ENCODE peak calls at places on chromosomes 13 and 19, in nine cellular contexts. X is A549, H is transverse colon, B is K562, Y is stomach, V is tibial nerve, O is SK-N-SH, E is suprapubic skin, L is upper lobe of left lung. F is an unnamed sample.

GRCh38 chr13:35914662-35915061 is 216.5 kb downstream of the DCLK1 start:
- DNase-seq in L (no peak), V (no peak), Y (no peak), H (no peak), E (no peak), O (no peak), X (no peak), B (no peak), F (no peak)

GRCh38 chr19:45467456-45468158 is at the start of gene FOSB:
- DNase-seq in E (peak; percentile 99), O (peak; percentile 96), V (peak; percentile 95), H (peak; percentile 94), L (peak; percentile 98), Y (peak; percentile 97), X (peak; percentile 96), B (peak; percentile 94), F (peak; percentile 97)

GRCh38 chr19:56272448-56272847 is at the start of gene EDDM13:
- DNase-seq in B (no peak), E (no peak), H (no peak), V (no peak), O (peak; percentile 12), Y (no peak), X (no peak), L (no peak), F (no peak)

GRCh38 chr13:24648983-24649684 is 31.1 kb upstream of the ATP12A start:
- DNase-seq in V (no peak), Y (no peak), O (no peak), H (no peak), E (no peak), X (no peak), L (peak; percentile 43), B (no peak), F (no peak)

GRCh38 chr13:41568990-41569387 is 111.6 kb downstream of the RGCC start:
- DNase-seq in V (no peak), E (no peak), Y (no peak), H (no peak), X (no peak), B (no peak), O (no peak), L (no peak), F (no peak)

GRCh38 chr19:17081672-17082630 is 6.4 kb downstream of the MYO9B start:
- DNase-seq in E (no peak), L (peak; percentile 48), X (no peak), O (no peak), B (no peak), Y (no peak), H (no peak), V (no peak), F (no peak)

GRCh38 chr19:28876604-28877123 is 336.3 kb downstream of the UQCRFS1 start:
- DNase-seq in L (no peak), H (no peak), X (no peak), V (no peak), Y (no peak), O (no peak), B (no peak), E (no peak), F (no peak)

GRCh38 chr19:29495971-29496441 is 29.8 kb upstream of the VSTM2B start:
- DNase-seq in L (no peak), Y (no peak), O (no peak), B (no peak), V (no peak), H (no peak), E (no peak), X (no peak), F (no peak)

GRCh38 chr19:54415208-54415900 is at the start of gene TTYH1:
- DNase-seq in Y (no peak), E (no peak), L (peak; percentile 85), O (peak; percentile 88), X (no peak), H (no peak), V (no peak), B (peak; percentile 69), F (no peak)

GRCh38 chr13:109198585-109198984 is 569.2 kb downstream of the MYO16 start:
- DNase-seq in Y (no peak), B (no peak), E (no peak), O (no peak), X (no peak), V (no peak), H (no peak), L (no peak), F (no peak)

GRCh38 chr13:97125810-97126738 is 96.1 kb upstream of the MBNL2 start:
- DNase-seq in B (no peak), E (no peak), O (no peak), X (no peak), H (no peak), V (no peak), Y (no peak), L (peak; percentile 17), F (peak; percentile 55)

GRCh38 chr19:48926909-48927308 is 6.6 kb upstream of the DHDH start:
- DNase-seq in L (no peak), X (peak; percentile 65), H (peak; percentile 23), Y (peak; percentile 64), E (no peak), B (peak; percentile 62), O (no peak), V (no peak), F (no peak)

GRCh38 chr19:53670345-53670744 is 38.5 kb downstream of the DPRX start:
- DNase-seq in L (no peak), X (no peak), Y (no peak), B (no peak), V (no peak), O (no peak), H (no peak), E (no peak), F (no peak)

DNA sequence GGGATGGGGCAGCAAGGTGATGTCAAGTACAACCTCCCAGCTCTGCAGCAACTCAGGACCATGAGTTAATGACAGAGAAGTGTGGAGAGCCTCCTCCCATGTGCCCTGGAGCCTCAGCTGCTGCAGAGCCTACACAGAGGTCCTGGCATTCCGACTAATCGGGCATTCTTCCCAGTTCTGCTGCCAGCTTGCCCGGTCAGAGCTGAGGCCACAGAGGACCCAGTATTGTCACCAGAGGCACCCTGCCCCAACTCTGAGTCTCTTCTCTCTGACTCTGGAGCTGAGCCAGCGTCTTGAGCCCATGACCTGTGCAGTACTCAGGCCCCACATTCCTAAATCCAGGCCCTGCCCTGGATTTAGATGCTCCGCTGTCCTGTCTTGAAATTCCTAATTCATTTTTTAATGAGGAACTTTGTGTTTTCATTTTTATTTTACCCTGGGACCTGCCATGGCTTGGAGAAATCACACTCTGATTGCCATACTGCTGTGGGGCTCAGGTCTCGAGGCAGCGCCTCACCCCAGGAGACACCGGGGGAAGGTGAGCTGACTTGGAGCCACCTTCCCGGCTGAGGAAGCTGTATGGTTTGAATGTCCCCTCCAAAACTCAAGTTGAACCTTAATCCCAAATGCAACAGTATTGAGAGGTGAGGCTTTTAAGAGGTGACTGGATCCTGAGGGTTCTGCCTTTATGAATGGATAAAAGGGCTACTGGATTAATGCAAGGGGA is 144.9 kb upstream of the ZNF507 start:
- DNase-seq in L (no peak), E (no peak), X (no peak), O (no peak), Y (no peak), H (no peak), B (no peak), V (no peak), F (no peak)
- TF ChIP-seq EP300 in L (no peak), E (no peak), X (no peak), O (no peak), Y (no peak), H (no peak), B (no peak), V (no peak), F (no peak)

DNA sequence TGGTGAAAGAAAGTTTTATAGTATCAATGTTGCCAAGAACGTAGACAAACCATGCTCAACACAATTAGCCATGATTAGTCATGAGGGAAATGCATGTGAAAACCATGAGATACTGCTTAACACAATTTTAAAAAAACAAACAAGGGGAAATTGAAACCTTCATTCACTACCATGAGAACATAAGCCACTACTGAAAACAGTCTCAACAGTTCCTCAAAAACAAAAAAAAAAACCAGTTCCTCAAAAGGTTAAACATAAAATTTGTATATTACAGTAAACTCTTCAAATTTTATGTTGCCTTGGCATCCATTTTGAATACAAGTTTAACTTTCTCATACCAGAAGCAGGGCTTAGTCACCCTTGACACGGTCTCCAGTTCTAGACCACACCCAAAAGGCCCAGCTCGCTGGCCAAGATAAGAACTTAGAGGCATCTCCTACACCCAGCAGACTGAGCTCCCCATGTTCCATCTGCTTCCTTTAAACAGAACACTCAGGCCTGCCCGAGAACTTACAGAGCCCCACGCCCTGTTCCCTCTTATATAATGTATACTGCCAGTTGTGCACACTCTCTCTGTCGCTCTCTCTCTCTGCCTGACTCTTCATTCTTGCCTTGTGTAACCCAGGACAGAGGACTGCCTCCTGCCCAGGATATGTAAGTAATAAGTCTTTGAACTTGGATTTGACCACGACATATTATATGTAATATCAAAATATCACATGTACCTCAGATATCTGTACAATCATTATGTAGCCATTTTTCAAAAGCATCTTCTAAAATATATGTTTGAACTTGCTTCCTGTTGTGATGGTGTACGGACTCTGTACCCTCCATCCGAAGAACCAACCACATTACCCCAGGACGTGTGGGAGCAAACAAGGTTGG is 67.4 kb downstream of the STK24 start:
- DNase-seq in O (no peak), Y (peak; percentile 66), H (peak; percentile 76), X (peak; percentile 28), B (peak; percentile 89), L (no peak), V (no peak), E (no peak), F (no peak)
- H3K4me3 ChIP-seq in O (no peak overlapping the region), Y (no peak overlapping the region), H (no peak overlapping the region), X (no peak overlapping the region), B (peak overlapping the region; percentile 16), L (no peak overlapping the region), V (no peak overlapping the region), E (no peak overlapping the region), F (no peak overlapping the region)

GRCh38 chr19:20662421-20663105 is 1.2 kb upstream of the ZNF626 start:
- DNase-seq in H (no peak), V (no peak), Y (no peak), B (no peak), E (no peak), O (peak; percentile 3), X (no peak), L (peak; percentile 38), F (peak; percentile 55)

GRCh38 chr19:20664917-20665781 is 3.8 kb upstream of the ZNF626 start:
- DNase-seq in X (no peak), L (no peak), H (no peak), O (no peak), Y (no peak), V (no peak), B (no peak), E (no peak), F (peak; percentile 35)

GRCh38 chr19:20661150-20661819 is at the start of gene ZNF626:
- DNase-seq in O (peak; percentile 89), B (peak; percentile 91), H (peak; percentile 88), L (peak; percentile 84), V (peak; percentile 99), Y (peak; percentile 98), E (peak; percentile 98), X (no peak), F (peak; percentile 97)

GRCh38 chr19:20660473-20660872 is 898 bp downstream of the ZNF626 start:
- DNase-seq in Y (no peak), H (no peak), V (no peak), E (no peak), B (peak; percentile 11), O (peak; percentile 15), L (no peak), X (no peak), F (peak; percentile 15)
- TF ChIP-seq EP300 in Y (no peak), H (no peak), V (no peak), E (no peak), B (no peak), O (no peak), L (no peak), X (no peak), F (no peak)

GRCh38 chr19:1636325-1637236 is 15.8 kb downstream of the TCF3 start:
- DNase-seq in X (no peak), Y (no peak), H (no peak), O (no peak), V (no peak), L (no peak), B (no peak), E (no peak), F (no peak)
- H3K4me3 ChIP-seq in X (no peak overlapping the region), Y (no peak overlapping the region), H (no peak overlapping the region), O (no peak overlapping the region), V (no peak overlapping the region), L (no peak overlapping the region), B (no peak overlapping the region), E (no peak overlapping the region), F (no peak overlapping the region)